ENCODE peak calls at places on chromosomes 12 and 14, in nine cellular contexts. I, K, S, C, Q, U, Z, X and W are unnamed samples.
A peak's percentile ranks its signal among the peaks of the same experiment; 100 is the strongest.

GRCh38 chr12:45326358-45326971 is 110.6 kb downstream of the ANO6 start:
- DNase-seq in Q (no peak), S (no peak), U (no peak), K (no peak), X (no peak), Z (no peak), I (no peak), C (no peak), W (no peak)

GRCh38 chr12:23964812-23965211 is 15.3 kb upstream of the SOX5 start:
- DNase-seq in I (no peak), K (no peak), Z (no peak), C (no peak), X (no peak), U (no peak), Q (no peak), S (no peak), W (no peak)

GRCh38 chr12:67910360-67911292 is 78.6 kb upstream of the IFNG-AS1 start:
- DNase-seq in C (no peak), Z (no peak), K (no peak), Q (no peak), I (no peak), U (no peak), S (no peak), X (peak; percentile 33), W (no peak)

GRCh38 chr12:124938606-124939427 is 24.4 kb upstream of the UBC start:
- DNase-seq in K (peak; percentile 79), C (peak; percentile 57), I (peak; percentile 79), S (peak; percentile 55), U (no peak), Q (peak; percentile 47), X (peak; percentile 81), Z (no peak), W (peak; percentile 79)

GRCh38 chr14:100328495-100329163 is 5.5 kb downstream of the SLC25A47 start:
- DNase-seq in C (no peak), K (peak; percentile 65), Z (peak; percentile 49), Q (no peak), I (no peak), S (no peak), U (no peak), X (no peak), W (peak; percentile 84)

GRCh38 chr14:96250545-96250944 is 5.5 kb upstream of the BDKRB1 start:
- DNase-seq in U (no peak), S (no peak), K (no peak), C (no peak), Q (no peak), I (no peak), Z (no peak), X (no peak), W (no peak)

GRCh38 chr12:30000401-30000800 is 216.7 kb upstream of the TMTC1 start:
- DNase-seq in Q (no peak), Z (no peak), K (no peak), I (no peak), X (no peak), U (no peak), C (no peak), S (no peak), W (no peak)

GRCh38 chr12:109493938-109494337 is 16.5 kb downstream of the UBE3B start:
- DNase-seq in K (no peak), X (no peak), U (no peak), Z (no peak), C (no peak), I (no peak), Q (no peak), S (no peak), W (no peak)

GRCh38 chr12:109540526-109541411 is 32.5 kb downstream of the MMAB start:
- DNase-seq in S (no peak), Q (no peak), U (no peak), C (no peak), Z (peak; percentile 14), I (no peak), X (no peak), K (no peak), W (no peak)

GRCh38 chr12:132354982-132355680 is 25.7 kb upstream of the GALNT9 start:
- DNase-seq in Q (no peak), U (no peak), I (peak; percentile 64), X (peak; percentile 44), C (no peak), Z (peak; percentile 46), K (no peak), S (no peak), W (no peak)

GRCh38 chr14:64539186-64539552 is 1.4 kb upstream of the HSPA2 start:
- DNase-seq in U (no peak), Z (no peak), X (no peak), S (no peak), I (no peak), K (no peak), C (no peak), Q (no peak), W (no peak)

GRCh38 chr14:23478109-23478698 is 8.7 kb downstream of the NGDN start:
- DNase-seq in Q (peak; percentile 52), U (no peak), K (peak; percentile 51), S (peak; percentile 16), X (peak; percentile 64), I (no peak), C (peak; percentile 26), Z (no peak), W (peak; percentile 74)

GRCh38 chr12:19440916-19441315 is 1.6 kb downstream of the AEBP2 start:
- DNase-seq in I (no peak), K (no peak), S (no peak), U (no peak), Q (no peak), X (no peak), C (no peak), Z (no peak), W (no peak)

GRCh38 chr12:54993181-54993835 is 8.7 kb upstream of the TESPA1 start:
- DNase-seq in Z (no peak), C (no peak), I (no peak), X (no peak), S (no peak), U (peak; percentile 81), K (peak; percentile 36), Q (peak; percentile 56), W (peak; percentile 57)

GRCh38 chr12:112000806-112001205 is 12.2 kb downstream of the TMEM116 start:
- DNase-seq in I (no peak), Q (no peak), C (no peak), Z (no peak), K (no peak), S (no peak), X (no peak), U (no peak), W (no peak)

GRCh38 chr14:105066285-105067071 is 1.2 kb upstream of the GPR132 start:
- DNase-seq in S (no peak), U (no peak), K (no peak), X (no peak), Q (no peak), Z (peak; percentile 53), C (no peak), I (no peak), W (no peak)
- H3K4me3 ChIP-seq in S (peak overlapping the region; percentile 59), U (no peak overlapping the region), K (no peak overlapping the region), X (no peak overlapping the region), Q (peak overlapping the region; percentile 87), Z (no peak overlapping the region), C (no peak overlapping the region), I (no peak overlapping the region), W (no peak overlapping the region)

DNA sequence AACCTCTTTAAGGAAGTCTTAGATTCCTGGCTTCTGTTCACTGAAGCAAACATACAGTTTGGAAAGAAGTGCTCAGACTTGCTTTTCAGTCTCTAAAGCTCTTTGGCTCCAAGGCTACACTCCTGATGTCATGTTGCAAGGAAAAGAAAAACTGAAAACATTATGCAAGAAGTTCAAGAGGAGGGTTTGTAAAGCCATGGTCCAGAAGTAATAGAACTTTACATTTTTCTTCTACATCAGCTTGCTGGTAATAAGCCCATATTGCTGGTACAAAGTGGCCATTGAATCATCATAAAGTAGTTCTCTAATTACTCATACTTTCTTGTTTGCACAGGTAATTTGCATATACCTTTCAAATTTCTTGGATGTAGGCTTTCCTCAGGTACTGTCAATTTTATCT is 83.6 kb downstream of the BBS10 start:
- DNase-seq in Q (no peak), S (no peak), U (no peak), K (no peak), I (no peak), Z (no peak), C (no peak), X (no peak), W (no peak)
- H3K4me1 ChIP-seq in Q (no peaks in the 10 kb centered on the region), S (no peaks in the 10 kb centered on the region), U (peaks cover 1% of the 10 kb centered on the region), K (no peaks in the 10 kb centered on the region), I (peaks cover 35% of the 10 kb centered on the region), Z (peaks cover 4% of the 10 kb centered on the region), C (peaks cover 17% of the 10 kb centered on the region), X (peaks cover 16% of the 10 kb centered on the region), W (no peaks in the 10 kb centered on the region)

GRCh38 chr14:67446371-67447032 is 34.5 kb upstream of the PLEK2 start:
- DNase-seq in Q (no peak), X (no peak), Z (no peak), U (no peak), S (no peak), K (no peak), C (peak; percentile 55), I (no peak), W (peak; percentile 29)

GRCh38 chr14:67441672-67442071 is 29.7 kb upstream of the PLEK2 start:
- DNase-seq in X (no peak), C (peak; percentile 60), K (no peak), S (no peak), Z (no peak), I (no peak), U (no peak), Q (no peak), W (no peak)

GRCh38 chr14:67442139-67442906 is 30.4 kb upstream of the PLEK2 start:
- DNase-seq in I (no peak), Z (no peak), C (no peak), X (no peak), S (no peak), K (no peak), U (no peak), Q (no peak), W (no peak)

GRCh38 chr14:67447033-67447381 is 35.0 kb upstream of the PLEK2 start:
- DNase-seq in K (no peak), C (no peak), U (no peak), S (no peak), Q (no peak), Z (no peak), X (no peak), I (no peak), W (peak; percentile 48)

DNA sequence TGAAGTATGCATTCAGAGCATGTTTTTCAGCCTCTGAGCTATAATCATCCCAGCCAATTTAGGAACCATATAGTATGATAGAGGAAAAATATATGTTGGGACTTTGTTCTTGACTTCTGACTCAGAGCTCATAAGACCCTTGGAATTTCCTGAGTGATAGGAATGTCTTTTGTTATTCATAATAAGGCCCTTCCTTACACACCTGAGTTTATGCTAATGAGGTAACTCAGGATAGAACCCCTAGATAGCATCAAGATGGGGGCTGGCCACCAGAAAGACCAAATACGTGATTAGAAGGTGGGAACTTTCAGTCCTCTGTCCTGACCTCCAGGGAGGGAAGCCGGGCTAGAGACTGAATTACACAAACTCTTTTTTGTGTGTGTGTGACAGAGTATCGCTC is 32.4 kb upstream of the PLEK2 start:
- DNase-seq in U (no peak), I (no peak), C (no peak), Q (no peak), K (no peak), S (no peak), X (no peak), Z (no peak), W (peak; percentile 55)
- H3K27ac ChIP-seq in U (no peak overlapping the region), I (no peak overlapping the region), C (peak overlapping the region; percentile 85), Q (no peak overlapping the region), K (no peak overlapping the region), S (no peak overlapping the region), X (no peak overlapping the region), Z (no peak overlapping the region), W (no peak overlapping the region)

DNA sequence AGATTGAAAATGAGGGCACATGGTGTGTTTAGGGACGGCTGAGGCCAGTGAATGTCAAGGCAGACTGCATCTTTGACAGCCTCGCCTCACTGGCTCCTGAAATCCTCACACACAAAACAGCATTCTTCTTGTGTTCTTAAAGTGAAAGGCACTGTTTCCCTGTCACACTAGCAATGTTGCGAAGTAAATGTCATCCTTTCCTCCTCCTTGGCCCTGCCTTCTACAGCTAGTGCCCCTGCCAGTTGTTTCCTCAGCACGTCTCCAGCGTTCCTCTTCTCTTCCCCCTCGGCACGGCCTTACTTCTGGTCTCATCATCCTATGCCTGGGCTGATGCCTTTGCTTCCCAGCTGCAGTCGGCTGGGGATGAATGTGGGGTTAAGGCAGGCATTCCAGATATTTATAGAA is 129.4 kb upstream of the DNM1L start:
- DNase-seq in U (no peak), C (no peak), I (no peak), S (no peak), Q (no peak), Z (no peak), K (no peak), X (no peak), W (no peak)
- H3K4me3 ChIP-seq in U (no peak overlapping the region), C (peak overlapping the region; percentile 34), I (no peak overlapping the region), S (no peak overlapping the region), Q (no peak overlapping the region), Z (peak overlapping the region; percentile 6), K (no peak overlapping the region), X (peak overlapping the region; percentile 40), W (no peak overlapping the region)